ENCODE peak calls at places on chromosome 7, in nine cellular contexts. J is heart left ventricle, T is uterus, D is A549, U is prostate gland, M is spleen, F is body of pancreas, I is gastrocnemius medialis, L is ovary. X is an unnamed sample.
A peak's percentile ranks its signal among the peaks of the same experiment; 100 is the strongest.

GRCh38 chr7:67438174-67438837 is 441.7 kb downstream of the TYW1 start:
- DNase-seq in T (no peak), M (no peak), J (no peak), U (no peak), L (no peak), F (no peak), D (no peak), I (no peak), X (no peak)

GRCh38 chr7:6507906-6508305 is 43.4 kb downstream of the GRID2IP start:
- DNase-seq in I (no peak), J (no peak), U (no peak), T (no peak), M (no peak), L (no peak), D (no peak), F (no peak), X (no peak)

GRCh38 chr7:121752706-121753105 is 120.3 kb upstream of the PTPRZ1 start:
- DNase-seq in F (no peak), D (no peak), L (no peak), J (no peak), I (no peak), U (no peak), T (no peak), M (no peak), X (no peak)

GRCh38 chr7:105678811-105679495 is 97.7 kb upstream of the EFCAB10 start:
- DNase-seq in T (peak; percentile 73), L (peak; percentile 67), U (peak; percentile 61), J (peak; percentile 79), I (peak; percentile 81), F (peak; percentile 85), M (peak; percentile 91), D (no peak), X (peak; percentile 86)

GRCh38 chr7:101124376-101125056 is 2.4 kb upstream of the SERPINE1 start:
- DNase-seq in F (no peak), U (no peak), T (no peak), I (no peak), D (peak; percentile 76), M (no peak), J (no peak), L (no peak), X (no peak)

GRCh38 chr7:30921951-30922401 is 10.3 kb downstream of the AQP1 start:
- DNase-seq in T (peak; percentile 12), J (peak; percentile 29), M (peak; percentile 71), L (peak; percentile 6), I (peak; percentile 10), F (peak; percentile 7), D (no peak), U (no peak), X (peak; percentile 78)

GRCh38 chr7:131012477-131013031 is 278.5 kb upstream of the KLF14 start:
- DNase-seq in F (no peak), M (no peak), L (no peak), U (no peak), D (no peak), J (no peak), I (no peak), T (no peak), X (no peak)

GRCh38 chr7:77837966-77838365 is 39.4 kb downstream of the PHTF2 start:
- DNase-seq in J (no peak), T (no peak), F (no peak), U (no peak), M (no peak), I (no peak), L (no peak), D (no peak), X (no peak)

DNA sequence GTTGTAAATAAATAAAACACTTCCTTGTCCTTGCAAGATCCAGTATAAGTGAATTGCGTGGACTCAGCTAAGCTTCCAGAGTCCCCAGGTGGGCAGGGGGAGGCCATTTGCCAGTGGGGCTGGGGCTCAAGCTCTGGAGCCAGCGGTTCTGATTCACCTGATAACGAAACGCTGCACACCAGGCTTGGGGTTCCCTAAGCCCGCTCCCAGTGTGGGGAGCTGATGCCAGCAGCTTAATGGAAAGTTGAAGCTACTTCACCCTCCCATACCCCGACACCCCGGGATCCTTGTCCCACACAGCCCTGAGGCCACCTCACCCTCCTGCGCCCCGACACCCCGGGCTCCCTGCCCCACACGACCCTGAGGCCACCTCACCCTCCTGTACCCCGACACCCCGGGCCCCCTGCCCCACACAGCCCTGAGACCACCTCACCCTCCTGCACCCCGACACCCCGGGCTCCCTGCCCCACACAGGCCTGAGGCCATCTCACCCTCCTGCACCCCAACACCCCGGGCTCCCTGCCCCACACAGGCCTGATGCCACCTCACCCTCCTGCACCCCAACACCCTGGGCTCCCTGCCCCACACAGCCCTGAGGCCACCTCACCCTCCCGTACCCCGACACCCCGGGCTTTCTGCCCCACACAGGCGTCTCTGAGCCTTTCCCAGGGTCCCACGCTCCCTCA is 30.8 kb downstream of the FKBP6 start:
- DNase-seq in J (no peak), M (no peak), I (no peak), F (peak; percentile 25), L (no peak), D (no peak), U (no peak), T (no peak), X (no peak)
- H3K27ac ChIP-seq in J (peak overlapping the region; percentile 84), M (no peak overlapping the region), I (peak overlapping the region; percentile 61), F (peak overlapping the region; percentile 95), L (no peak overlapping the region), D (peak overlapping the region; percentile 34), U (no peak overlapping the region), T (no peak overlapping the region), X (no peak overlapping the region)

GRCh38 chr7:4745265-4745919 is 30.0 kb upstream of the AP5Z1 start:
- DNase-seq in J (no peak), L (no peak), T (no peak), I (no peak), D (no peak), M (no peak), U (no peak), F (no peak), X (no peak)

GRCh38 chr7:4747013-4747412 is 28.4 kb upstream of the AP5Z1 start:
- DNase-seq in I (no peak), U (no peak), J (no peak), F (no peak), D (no peak), T (no peak), M (no peak), L (no peak), X (no peak)

GRCh38 chr7:4745971-4746919 is 29.2 kb upstream of the AP5Z1 start:
- DNase-seq in L (no peak), J (no peak), I (no peak), F (no peak), M (no peak), D (peak; percentile 49), T (peak; percentile 50), U (peak; percentile 40), X (peak; percentile 65)

GRCh38 chr7:4742852-4743251 is 32.6 kb upstream of the AP5Z1 start:
- DNase-seq in I (no peak), J (no peak), F (no peak), L (no peak), D (no peak), M (no peak), U (no peak), T (no peak), X (no peak)

DNA sequence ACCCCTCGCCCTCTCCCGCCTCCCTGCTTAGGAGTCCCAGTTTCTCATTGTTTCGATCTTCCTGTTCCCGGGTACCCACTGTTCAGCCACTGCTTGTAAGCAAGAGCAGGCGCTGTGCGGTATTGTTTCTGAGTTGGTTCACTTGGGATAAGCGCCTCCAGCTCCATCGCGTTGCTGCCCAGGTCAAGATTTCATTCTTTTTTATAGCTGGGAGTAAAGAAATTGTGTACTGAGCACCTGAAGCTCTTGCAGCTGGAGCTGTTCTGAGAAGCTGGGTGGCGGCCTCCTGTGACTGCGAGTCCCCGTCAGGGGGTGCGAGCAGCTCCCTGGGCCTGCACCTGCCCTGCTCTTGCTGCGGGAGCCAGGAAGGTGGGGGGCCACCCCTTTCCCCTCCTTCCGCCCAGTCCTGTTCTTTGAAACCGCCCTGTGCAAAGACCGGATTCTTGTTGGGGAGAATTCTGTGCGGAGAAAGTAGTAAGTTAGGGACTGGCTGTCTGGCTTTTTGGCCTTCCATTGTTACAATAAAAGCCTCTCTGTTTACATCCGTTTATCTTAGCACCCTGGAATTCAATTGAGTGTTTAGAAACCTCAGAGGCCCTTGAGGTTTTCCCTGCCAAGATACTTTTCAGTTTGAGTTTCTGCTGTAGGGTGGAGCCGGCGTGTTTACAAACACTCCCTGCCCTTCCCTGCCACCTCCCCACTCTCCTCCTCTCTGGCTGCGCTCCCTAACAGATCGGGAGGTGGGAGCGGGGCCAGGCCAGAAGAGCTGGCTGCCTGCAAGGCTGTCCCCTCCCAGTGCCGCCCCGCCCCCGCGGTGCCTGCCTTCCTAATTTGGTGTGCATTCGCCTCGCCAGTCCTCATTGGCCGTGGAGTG is 30.8 kb upstream of the AP5Z1 start:
- DNase-seq in J (peak; percentile 100), I (peak; percentile 99), F (peak; percentile 99), D (peak; percentile 96), U (peak; percentile 100), L (peak; percentile 96), M (peak; percentile 98), T (peak; percentile 99), X (peak; percentile 100)
- TF ChIP-seq POLR2A in J (peak; percentile 21), I (peak; percentile 79), F (peak; percentile 40), D (no peak), U (peak; percentile 47), L (no peak), M (peak; percentile 20), T (peak; percentile 55), X (no peak)

GRCh38 chr7:4185736-4186512 is 496.2 kb upstream of the FOXK1 start:
- DNase-seq in U (no peak), I (no peak), M (no peak), F (no peak), J (peak; percentile 17), D (no peak), L (peak; percentile 42), T (no peak), X (peak; percentile 71)

GRCh38 chr7:4182605-4183300 is 499.3 kb upstream of the FOXK1 start:
- DNase-seq in M (no peak), L (no peak), F (no peak), T (no peak), J (peak; percentile 15), I (no peak), D (no peak), U (no peak), X (no peak)

GRCh38 chr7:4186513-4186780 is 495.6 kb upstream of the FOXK1 start:
- DNase-seq in I (no peak), F (no peak), D (no peak), L (no peak), U (no peak), M (no peak), J (no peak), T (no peak), X (no peak)

GRCh38 chr7:4184653-4185052 is 497.4 kb upstream of the FOXK1 start:
- DNase-seq in L (no peak), T (no peak), J (no peak), I (no peak), M (no peak), D (no peak), U (no peak), F (no peak), X (no peak)

DNA sequence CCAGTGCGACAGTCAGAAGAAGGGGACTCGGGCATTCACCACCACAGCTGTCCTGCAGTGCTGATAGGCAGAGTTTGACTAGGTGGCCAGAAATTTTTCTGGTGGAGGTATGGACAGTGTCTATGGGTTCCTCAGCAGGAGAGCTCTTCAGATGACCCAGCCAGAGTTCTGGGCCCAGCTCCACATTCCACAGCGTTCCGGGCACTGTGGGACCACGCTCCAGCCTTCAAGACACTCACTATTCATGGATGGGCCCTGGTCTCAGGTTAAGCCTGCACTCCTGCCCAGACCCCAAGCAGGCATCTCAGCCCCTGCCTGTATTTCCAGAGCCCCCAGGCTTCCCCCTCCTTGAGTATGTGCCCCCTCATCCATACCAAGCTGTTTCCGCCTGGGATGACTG is 497.0 kb upstream of the FOXK1 start:
- DNase-seq in U (no peak), F (no peak), J (peak; percentile 14), M (no peak), L (no peak), D (no peak), T (no peak), I (no peak), X (no peak)
- H3K27ac ChIP-seq in U (no peak overlapping the region), F (no peak overlapping the region), J (no peak overlapping the region), M (no peak overlapping the region), L (peak overlapping the region; percentile 60), D (no peak overlapping the region), T (no peak overlapping the region), I (no peak overlapping the region), X (no peak overlapping the region)

DNA sequence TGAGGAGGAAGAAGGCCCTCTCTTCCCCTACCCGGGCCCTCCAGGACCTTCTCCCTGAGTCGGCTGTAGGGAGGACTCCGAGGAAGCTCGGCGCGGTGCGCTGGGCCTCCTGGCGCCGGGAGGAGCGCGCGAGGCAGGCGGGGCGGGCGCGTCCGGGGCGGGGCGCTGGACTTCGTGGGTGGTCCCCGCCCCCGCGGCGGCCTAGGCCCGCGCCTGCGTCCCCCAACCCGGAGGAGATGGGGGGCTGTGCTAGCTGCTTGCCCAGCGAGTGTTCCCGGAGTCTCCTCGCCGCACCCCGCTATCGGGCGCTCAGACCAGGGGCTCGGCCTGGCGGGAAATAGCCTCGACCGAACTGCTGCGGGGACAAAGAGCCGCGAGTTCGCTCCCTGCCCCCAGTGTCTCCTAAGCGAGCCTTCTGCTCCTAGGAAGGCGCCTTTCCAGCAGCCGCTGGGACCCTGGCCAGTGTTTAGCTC is 19.2 kb upstream of the SMO start:
- DNase-seq in D (no peak), J (peak; percentile 61), I (no peak), L (peak; percentile 60), F (peak; percentile 63), U (peak; percentile 41), M (peak; percentile 86), T (peak; percentile 46), X (peak; percentile 90)
- TF ChIP-seq POLR2A in D (no peak), J (no peak), I (no peak), L (no peak), F (no peak), U (no peak), M (no peak), T (peak; percentile 18), X (no peak)